ENCODE peak calls at places on chromosome 18, in four cellular contexts. One of them, this sample, is unnamed.

GRCh38 chr18:28147674-28148171 is 29.2 kb downstream of the CDH2 start:
- DNase-seq in SK-N-SH: no peak
- DNase-seq in K562: no peak
- DNase-seq in sigmoid colon: no peak
- DNase-seq in this sample: no peak

GRCh38 chr18:53698907-53699306 is 525.6 kb downstream of the MBD2 start:
- DNase-seq in SK-N-SH: peak
- DNase-seq in K562: no peak
- DNase-seq in sigmoid colon: no peak
- DNase-seq in this sample: no peak

GRCh38 chr18:8627107-8627472 is 17.9 kb downstream of the RAB12 start:
- DNase-seq in SK-N-SH: no peak
- DNase-seq in K562: no peak
- DNase-seq in sigmoid colon: no peak
- DNase-seq in this sample: no peak

GRCh38 chr18:9273221-9273620 is 61.4 kb upstream of the TWSG1 start:
- DNase-seq in SK-N-SH: no peak
- DNase-seq in K562: no peak
- DNase-seq in sigmoid colon: no peak
- DNase-seq in this sample: no peak

GRCh38 chr18:24185805-24186204 is 46.9 kb downstream of the CABYR start:
- DNase-seq in SK-N-SH: no peak
- DNase-seq in K562: no peak
- DNase-seq in sigmoid colon: no peak
- DNase-seq in this sample: no peak

GRCh38 chr18:22739243-22739642 is 193.9 kb upstream of the RBBP8 start:
- DNase-seq in SK-N-SH: no peak
- DNase-seq in K562: no peak
- DNase-seq in sigmoid colon: no peak
- DNase-seq in this sample: no peak

GRCh38 chr18:54162431-54162830 is 62.0 kb downstream of the MBD2 start:
- DNase-seq in SK-N-SH: no peak
- DNase-seq in K562: no peak
- DNase-seq in sigmoid colon: no peak
- DNase-seq in this sample: no peak

GRCh38 chr18:71324356-71324755 is 1035.5 kb downstream of the SOCS6 start:
- DNase-seq in SK-N-SH: no peak
- DNase-seq in K562: no peak
- DNase-seq in sigmoid colon: no peak
- DNase-seq in this sample: no peak

GRCh38 chr18:13973061-13973460 is 57.7 kb upstream of the MC2R start:
- DNase-seq in SK-N-SH: no peak
- DNase-seq in K562: no peak
- DNase-seq in sigmoid colon: no peak
- DNase-seq in this sample: no peak

GRCh38 chr18:23967321-23968089 is 47.0 kb upstream of the TTC39C start:
- DNase-seq in SK-N-SH: no peak
- DNase-seq in K562: no peak
- DNase-seq in sigmoid colon: no peak
- DNase-seq in this sample: no peak

GRCh38 chr18:79378416-79379250 is 17.1 kb upstream of the NFATC1 start:
- DNase-seq in SK-N-SH: peak
- DNase-seq in K562: peak
- DNase-seq in sigmoid colon: peak
- DNase-seq in this sample: peak

DNA sequence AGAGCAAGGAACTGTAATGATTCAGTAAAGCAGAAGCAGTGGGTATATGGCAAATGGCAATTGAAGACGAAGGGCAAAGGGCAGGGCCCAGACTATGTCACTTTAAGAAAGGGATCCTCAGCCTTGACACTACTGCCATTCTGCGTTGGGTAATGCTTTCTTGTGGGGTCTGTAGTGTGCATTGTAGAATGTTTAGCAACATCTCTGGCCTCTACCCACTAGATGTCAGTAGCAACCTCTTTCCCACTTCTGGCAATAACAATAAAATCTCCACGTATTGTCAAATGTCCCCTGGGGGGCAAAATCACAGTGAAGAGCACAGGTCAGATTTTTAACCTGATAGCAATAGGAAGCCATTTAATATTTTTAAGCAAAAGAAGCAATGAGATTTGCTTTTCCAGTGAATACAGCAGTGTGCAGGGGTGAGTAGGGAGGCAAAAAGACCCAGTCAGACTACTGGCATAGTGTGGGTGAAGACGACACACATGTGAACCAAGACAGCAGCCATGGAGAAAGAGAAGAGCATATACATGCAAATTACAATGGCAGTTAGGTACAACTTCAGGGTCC is 209.5 kb downstream of the DYM start:
- DNase-seq in SK-N-SH: peak
- DNase-seq in K562: no peak
- DNase-seq in sigmoid colon: no peak
- DNase-seq in this sample: no peak
- TF ChIP-seq CTCF in SK-N-SH: peak
- TF ChIP-seq CTCF in K562: peak
- TF ChIP-seq CTCF in sigmoid colon: no peak
- TF ChIP-seq CTCF in this sample: no peak

DNA sequence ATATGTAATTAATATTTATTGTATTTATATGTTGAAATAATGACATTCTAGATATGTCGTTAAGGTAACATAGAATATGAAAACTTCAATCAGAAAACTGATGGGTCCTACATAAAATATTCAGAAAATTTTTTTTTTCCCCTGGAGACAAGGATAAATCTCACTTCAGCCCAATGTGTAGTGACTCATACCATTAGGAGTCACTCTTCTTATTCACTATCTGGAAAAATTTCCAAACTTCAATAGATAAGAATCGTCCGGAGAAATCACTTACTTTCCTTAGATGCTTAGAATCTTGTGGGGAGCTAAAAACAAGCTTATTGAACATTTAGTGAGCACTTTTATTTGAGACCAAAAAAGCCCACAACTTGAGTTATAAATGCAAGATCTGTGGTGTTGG is 4.6 kb downstream of the SERPINB13 start:
- DNase-seq in SK-N-SH: no peak
- DNase-seq in K562: no peak
- DNase-seq in sigmoid colon: no peak
- DNase-seq in this sample: no peak
- H3K27ac ChIP-seq in SK-N-SH: no peak
- H3K27ac ChIP-seq in K562: no peak
- H3K27ac ChIP-seq in sigmoid colon: no peak
- H3K27ac ChIP-seq in this sample: no peak

DNA sequence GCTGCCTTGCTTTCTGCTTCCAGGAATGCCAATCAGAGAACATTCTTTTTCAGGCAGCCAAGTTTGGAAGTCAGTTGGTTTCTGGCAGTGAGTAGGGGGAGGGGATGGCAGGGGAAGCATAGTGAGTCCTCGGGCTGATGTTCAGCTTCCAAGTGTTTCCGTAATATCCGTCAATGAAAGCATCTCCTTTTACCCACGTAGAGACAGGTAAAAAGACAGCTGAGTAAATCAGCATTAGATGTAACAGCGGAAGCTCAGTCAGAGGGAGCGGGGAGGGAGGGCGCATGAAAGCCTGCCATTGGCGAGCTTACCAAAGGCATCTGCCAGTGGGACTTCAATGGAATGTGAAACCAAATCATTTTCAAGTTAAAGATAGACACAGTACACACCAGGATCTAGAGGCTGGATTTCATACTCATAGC is 117.1 kb upstream of the DTNA start:
- DNase-seq in SK-N-SH: no peak
- DNase-seq in K562: no peak
- DNase-seq in sigmoid colon: peak
- DNase-seq in this sample: no peak
- TF ChIP-seq EP300 in SK-N-SH: no peak
- TF ChIP-seq EP300 in K562: no peak
- TF ChIP-seq EP300 in sigmoid colon: no peak
- TF ChIP-seq EP300 in this sample: peak

DNA sequence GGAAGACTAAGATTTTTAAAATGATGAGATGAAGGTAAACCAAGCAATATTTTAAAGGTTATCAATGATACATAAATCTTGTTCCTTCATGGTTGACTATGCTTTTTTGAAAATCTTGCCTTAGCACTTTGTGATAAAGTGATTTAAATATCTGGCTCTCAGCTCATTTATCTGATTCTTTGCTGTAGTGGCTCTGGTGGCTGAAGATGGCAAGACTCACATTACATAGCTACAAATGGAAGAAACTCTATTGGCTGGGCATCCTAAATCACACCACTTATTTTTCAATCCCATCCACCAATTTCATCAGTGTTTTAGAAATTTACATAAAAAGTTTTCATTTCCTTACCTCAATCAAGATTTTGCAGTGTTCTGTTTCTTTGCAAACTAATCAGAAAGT is 16.6 kb upstream of the APCDD1 start:
- DNase-seq in SK-N-SH: no peak
- DNase-seq in K562: peak
- DNase-seq in sigmoid colon: no peak
- DNase-seq in this sample: peak
- TF ChIP-seq CTCF in SK-N-SH: no peak
- TF ChIP-seq CTCF in K562: peak
- TF ChIP-seq CTCF in sigmoid colon: peak
- TF ChIP-seq CTCF in this sample: no peak

DNA sequence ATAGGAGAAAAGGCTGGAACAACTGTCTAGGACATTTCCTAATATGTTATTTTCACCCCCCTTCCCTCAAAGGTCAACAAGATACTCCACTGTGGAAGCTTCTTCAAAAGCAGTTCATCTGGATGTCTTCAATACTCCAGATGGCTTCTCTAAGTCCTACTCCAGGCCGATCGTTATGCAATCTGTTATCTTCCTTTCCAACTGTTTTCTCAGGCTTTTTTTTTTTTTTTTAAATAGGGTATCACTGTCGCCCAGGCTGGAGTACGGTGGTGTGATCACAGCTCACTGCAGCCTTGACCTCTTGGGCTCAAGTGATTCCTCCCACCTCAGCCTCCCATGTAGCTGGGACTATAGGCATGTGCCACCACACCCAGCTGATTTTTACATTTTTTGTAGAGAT is 26.3 kb downstream of the ATP8B1 start:
- DNase-seq in SK-N-SH: no peak
- DNase-seq in K562: peak
- DNase-seq in sigmoid colon: no peak
- DNase-seq in this sample: peak
- H3K27ac ChIP-seq in SK-N-SH: peak
- H3K27ac ChIP-seq in K562: peak
- H3K27ac ChIP-seq in sigmoid colon: peak
- H3K27ac ChIP-seq in this sample: no peak

GRCh38 chr18:36499938-36500337 is 202.4 kb downstream of the FHOD3 start:
- DNase-seq in SK-N-SH: no peak
- DNase-seq in K562: no peak
- DNase-seq in sigmoid colon: no peak
- DNase-seq in this sample: no peak
- TF ChIP-seq EP300 in SK-N-SH: no peak
- TF ChIP-seq EP300 in K562: no peak
- TF ChIP-seq EP300 in sigmoid colon: no peak
- TF ChIP-seq EP300 in this sample: no peak